ENCODE peak calls at places on chromosome 1, in ten cellular contexts. X, L, Y, W, B, P, T, E, D and N are unnamed samples. For H3K4me1, the result is how much of the 10 kb centered on the place peaks cover.

GRCh38 chr1:17581389-17582123 is 42.1 kb downstream of the ARHGEF10L start:
- DNase-seq in X (no peak), L (no peak), Y (no peak), W (no peak), B (no peak), P (no peak), T (no peak), E (no peak), D (no peak), N (no peak)

GRCh38 chr1:57424231-57425027 is 569 bp upstream of the DAB1 start:
- DNase-seq in X (peak), L (no peak), Y (no peak), W (no peak), B (peak), P (peak), T (no peak), E (peak), D (no peak), N (peak)

GRCh38 chr1:109912873-109913272 is 2.2 kb downstream of the CSF1 start:
- DNase-seq in X (no peak), L (no peak), Y (no peak), W (no peak), B (peak), P (no peak), T (no peak), E (no peak), D (no peak), N (no peak)

GRCh38 chr1:223838125-223838854 is 7.5 kb downstream of the TP53BP2 start:
- DNase-seq in X (no peak), L (no peak), Y (no peak), W (no peak), B (no peak), P (no peak), T (no peak), E (no peak), D (no peak), N (no peak)

GRCh38 chr1:46285730-46286477 is 17.5 kb downstream of the LRRC41 start:
- DNase-seq in X (no peak), L (no peak), Y (no peak), W (no peak), B (no peak), P (no peak), T (no peak), E (no peak), D (no peak), N (peak)

GRCh38 chr1:245606157-245606725 is 451.5 kb downstream of the KIF26B start:
- DNase-seq in X (no peak), L (no peak), Y (no peak), W (no peak), B (no peak), P (no peak), T (no peak), E (no peak), D (no peak), N (no peak)

GRCh38 chr1:18668750-18669404 is 38.2 kb downstream of the PAX7 start:
- DNase-seq in X (no peak), L (no peak), Y (no peak), W (peak), B (no peak), P (peak), T (peak), E (no peak), D (no peak), N (no peak)

GRCh38 chr1:108703939-108704338 is 8.8 kb upstream of the FNDC7 start:
- DNase-seq in X (no peak), L (no peak), Y (no peak), W (no peak), B (no peak), P (no peak), T (no peak), E (no peak), D (no peak), N (no peak)

GRCh38 chr1:179058343-179059184 is 23.3 kb upstream of the TOR3A start:
- DNase-seq in X (no peak), L (no peak), Y (no peak), W (no peak), B (peak), P (no peak), T (no peak), E (no peak), D (no peak), N (peak)

GRCh38 chr1:210695041-210695440 is 366.3 kb downstream of the HHAT start:
- DNase-seq in X (no peak), L (no peak), Y (no peak), W (no peak), B (peak), P (no peak), T (no peak), E (no peak), D (no peak), N (no peak)

GRCh38 chr1:173118404-173118803 is 67.7 kb upstream of the TNFSF18 start:
- DNase-seq in X (no peak), L (no peak), Y (no peak), W (no peak), B (no peak), P (no peak), T (no peak), E (no peak), D (no peak), N (no peak)

GRCh38 chr1:60949154-60949825 is 133.1 kb upstream of the NFIA start:
- DNase-seq in X (no peak), L (no peak), Y (no peak), W (no peak), B (no peak), P (no peak), T (no peak), E (no peak), D (no peak), N (no peak)

GRCh38 chr1:12692967-12693782 is 22.7 kb upstream of the AADACL3 start:
- DNase-seq in X (no peak), L (peak), Y (no peak), W (no peak), B (no peak), P (no peak), T (no peak), E (no peak), D (no peak), N (no peak)

GRCh38 chr1:7121622-7121988 is 336.4 kb downstream of the CAMTA1 start:
- DNase-seq in X (peak), L (no peak), Y (peak), W (peak), B (no peak), P (peak), T (no peak), E (no peak), D (peak), N (no peak)

GRCh38 chr1:92858564-92859399 is 26.9 kb downstream of the RPL5 start:
- DNase-seq in X (peak), L (peak), Y (no peak), W (peak), B (peak), P (peak), T (peak), E (no peak), D (peak), N (peak)

GRCh38 chr1:996851-997727 is 2.8 kb downstream of the HES4 start:
- DNase-seq in X (no peak), L (no peak), Y (no peak), W (no peak), B (no peak), P (no peak), T (no peak), E (no peak), D (peak), N (peak)

GRCh38 chr1:204658295-204658694 is 27.2 kb downstream of the LRRN2 start:
- DNase-seq in X (no peak), L (no peak), Y (no peak), W (no peak), B (no peak), P (no peak), T (no peak), E (no peak), D (no peak), N (no peak)

GRCh38 chr1:143735764-143736461 is 235.9 kb downstream of the FAM72C start:
- DNase-seq in X (no peak), L (no peak), Y (no peak), W (no peak), B (no peak), P (no peak), T (no peak), E (no peak), D (no peak), N (no peak)

GRCh38 chr1:18398791-18399551 is 81.8 kb upstream of the KLHDC7A start:
- DNase-seq in X (no peak), L (no peak), Y (no peak), W (no peak), B (no peak), P (no peak), T (no peak), E (no peak), D (no peak), N (no peak)

GRCh38 chr1:26284597-26285351 is 4.9 kb downstream of the SH3BGRL3 start:
- DNase-seq in X (peak), L (peak), Y (peak), W (peak), B (peak), P (peak), T (peak), E (no peak), D (peak), N (peak)

GRCh38 chr1:44808063-44808937 is at the start of gene BTBD19:
- DNase-seq in X (peak), L (peak), Y (peak), W (peak), B (peak), P (peak), T (no peak), E (peak), D (peak), N (peak)

GRCh38 chr1:44808938-44809917 is 905 bp downstream of the BTBD19 start:
- DNase-seq in X (peak), L (no peak), Y (peak), W (peak), B (peak), P (peak), T (no peak), E (peak), D (peak), N (no peak)

GRCh38 chr1:44806025-44806703 is 987 bp downstream of the DYNLT4 start:
- DNase-seq in X (no peak), L (no peak), Y (peak), W (peak), B (no peak), P (no peak), T (no peak), E (peak), D (peak), N (no peak)

GRCh38 chr1:44806704-44807363 is at the start of gene DYNLT4:
- DNase-seq in X (no peak), L (no peak), Y (no peak), W (no peak), B (no peak), P (no peak), T (no peak), E (no peak), D (no peak), N (no peak)

DNA sequence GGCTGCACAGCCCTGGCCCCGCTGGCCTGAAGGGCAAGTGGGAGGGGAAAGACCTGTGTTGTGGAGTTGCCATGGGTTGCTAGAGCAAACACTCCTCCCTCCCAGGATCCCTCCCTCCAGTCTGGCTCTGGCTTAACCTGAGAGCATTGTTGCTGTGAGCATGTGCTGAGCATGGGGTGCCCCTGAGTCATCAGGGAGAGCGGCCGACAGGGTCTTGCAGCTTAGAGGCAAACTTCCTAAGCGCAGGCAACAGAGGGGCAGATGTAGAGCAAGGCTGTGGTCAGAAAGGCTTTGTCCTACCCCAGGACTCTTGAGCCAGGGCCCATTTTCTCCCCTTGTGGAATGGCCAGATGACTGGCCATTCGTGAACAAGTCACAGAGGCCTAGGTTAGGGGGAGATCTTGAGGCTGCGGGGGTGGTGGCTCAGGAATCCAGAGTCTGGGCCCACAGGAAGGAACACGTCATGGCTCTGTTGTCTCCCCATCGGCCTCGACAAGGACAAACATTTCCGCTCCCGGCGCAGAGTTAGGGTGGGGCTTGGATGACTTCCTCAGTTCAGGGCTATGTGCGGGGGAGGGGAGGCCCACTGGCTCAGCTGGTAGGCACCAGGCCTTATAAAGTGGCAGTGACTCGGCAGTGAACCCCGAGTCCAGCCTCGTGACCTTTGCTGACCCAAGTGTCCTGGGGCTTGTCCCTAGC is 362 bp upstream of the DYNLT4 start:
- DNase-seq in X (peak), L (peak), Y (peak), W (peak), B (peak), P (peak), T (peak), E (peak), D (peak), N (peak)
- H3K4me3 ChIP-seq in X (peak), L (peak), Y (peak), W (no peak), B (peak), P (no peak), T (peak), E (peak), D (peak), N (no peak)

GRCh38 chr1:230159580-230159979 is 92.5 kb downstream of the GALNT2 start:
- DNase-seq in X (peak), L (no peak), Y (no peak), W (no peak), B (no peak), P (no peak), T (no peak), E (no peak), D (no peak), N (no peak)
- H3K4me1 ChIP-seq in X (under half), L (half or more), Y (under half), W (under half), B (under half), P (under half), T (under half), E (under half), D (under half), N (under half)

DNA sequence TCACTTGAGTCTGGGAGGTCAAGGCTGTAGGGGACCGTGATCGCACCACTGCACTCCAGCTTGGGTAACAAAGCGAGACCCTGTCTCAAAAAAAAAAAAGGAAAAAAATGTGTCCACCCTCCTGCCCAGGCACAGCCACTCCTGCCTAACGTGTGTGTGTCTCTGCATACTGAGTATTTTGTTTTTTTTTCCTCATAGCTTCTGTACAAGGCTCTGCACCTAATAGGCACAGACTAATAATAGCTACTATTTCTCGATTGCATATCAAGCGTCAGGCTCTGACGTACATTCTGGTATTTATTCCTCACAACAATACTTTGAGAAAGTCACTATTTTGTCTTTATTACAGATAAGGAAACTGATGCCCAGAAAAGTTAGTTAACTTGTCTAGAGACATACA is 5.0 kb downstream of the PTGFRN start:
- DNase-seq in X (no peak), L (no peak), Y (no peak), W (no peak), B (no peak), P (no peak), T (no peak), E (no peak), D (no peak), N (no peak)
- H3K4me3 ChIP-seq in X (peak), L (no peak), Y (no peak), W (no peak), B (no peak), P (peak), T (no peak), E (peak), D (peak), N (no peak)

GRCh38 chr1:159066108-159066507 is 10.5 kb downstream of the AIM2 start:
- DNase-seq in X (no peak), L (no peak), Y (no peak), W (no peak), B (no peak), P (no peak), T (no peak), E (no peak), D (no peak), N (no peak)
- H3K4me1 ChIP-seq in X (under half), L (under half), Y (under half), W (under half), B (under half), P (under half), T (under half), E (under half), D (under half), N (under half)

DNA sequence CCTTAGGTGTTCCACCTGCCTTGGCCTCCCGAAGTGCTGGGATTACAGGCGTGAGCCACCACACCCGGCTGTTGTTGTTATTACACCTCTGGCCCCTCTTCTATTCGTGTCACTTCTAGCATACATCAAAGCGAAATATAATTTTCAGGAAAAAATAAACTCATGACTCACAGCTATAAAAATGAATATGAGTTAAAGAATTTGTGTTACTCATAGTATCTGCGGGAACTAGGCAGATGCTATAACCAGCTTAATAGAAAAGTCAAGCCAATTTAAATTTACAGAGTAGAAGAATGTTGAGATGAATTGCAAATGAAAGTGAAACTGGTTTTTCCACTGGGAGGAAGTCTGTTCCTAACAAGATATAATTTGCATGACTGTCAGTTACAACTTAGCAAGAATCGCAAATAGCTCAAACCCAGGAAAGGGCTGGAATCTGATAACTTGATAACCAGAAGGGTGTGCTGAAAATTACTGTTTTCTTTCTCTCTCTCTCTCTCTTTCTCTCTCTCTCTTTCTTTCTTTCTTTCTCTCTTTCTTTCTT is 11.2 kb downstream of the OR2W3 start:
- DNase-seq in X (no peak), L (no peak), Y (no peak), W (peak), B (peak), P (no peak), T (no peak), E (no peak), D (no peak), N (no peak)
- H3K4me3 ChIP-seq in X (peak), L (peak), Y (no peak), W (no peak), B (no peak), P (no peak), T (no peak), E (no peak), D (peak), N (no peak)

GRCh38 chr1:116560704-116561490 is 9.9 kb downstream of the CD58 start:
- DNase-seq in X (no peak), L (no peak), Y (no peak), W (no peak), B (no peak), P (no peak), T (no peak), E (no peak), D (no peak), N (no peak)
- H3K4me1 ChIP-seq in X (under half), L (under half), Y (under half), W (under half), B (under half), P (under half), T (under half), E (under half), D (under half), N (under half)